ENCODE peak calls at places on chromosomes 11 and 22, in seven cellular contexts. B is body of pancreas, Y is BJ, T is K562, F is transverse colon, K is astrocyte, M is AG10803. P is an unnamed sample.

GRCh38 chr11:7513210-7514098 is at the start of gene PPFIBP2:
- DNase-seq in B (peak), Y (no peak), T (peak), F (peak), K (peak), M (peak), P (peak)

GRCh38 chr22:40855960-40856512 is 403 bp downstream of the ST13 start:
- DNase-seq in B (peak), Y (no peak), T (peak), F (no peak), K (peak), M (peak), P (peak)

GRCh38 chr22:47612136-47612910 is 849.9 kb downstream of the TBC1D22A start:
- DNase-seq in B (no peak), Y (no peak), T (no peak), F (no peak), K (no peak), M (no peak), P (no peak)

GRCh38 chr11:80390546-80390945 is 949.7 kb upstream of the TENM4 start:
- DNase-seq in B (no peak), Y (no peak), T (no peak), F (no peak), K (no peak), M (no peak), P (no peak)

GRCh38 chr11:120973501-120973900 is 50.4 kb upstream of the TBCEL start:
- DNase-seq in B (no peak), Y (no peak), T (no peak), F (no peak), K (no peak), M (no peak), P (no peak)

GRCh38 chr11:2526808-2527381 is 82.1 kb downstream of the KCNQ1 start:
- DNase-seq in B (peak), Y (no peak), T (peak), F (peak), K (no peak), M (no peak), P (peak)

GRCh38 chr11:35177370-35177769 is 38.4 kb downstream of the CD44 start:
- DNase-seq in B (no peak), Y (no peak), T (no peak), F (no peak), K (peak), M (no peak), P (no peak)

GRCh38 chr22:48473202-48473601 is 1354.5 kb downstream of the BRD1 start:
- DNase-seq in B (no peak), Y (no peak), T (no peak), F (no peak), K (no peak), M (no peak), P (no peak)

GRCh38 chr11:133339495-133340140 is 192.7 kb downstream of the OPCML start:
- DNase-seq in B (no peak), Y (no peak), T (no peak), F (no peak), K (peak), M (no peak), P (no peak)

DNA sequence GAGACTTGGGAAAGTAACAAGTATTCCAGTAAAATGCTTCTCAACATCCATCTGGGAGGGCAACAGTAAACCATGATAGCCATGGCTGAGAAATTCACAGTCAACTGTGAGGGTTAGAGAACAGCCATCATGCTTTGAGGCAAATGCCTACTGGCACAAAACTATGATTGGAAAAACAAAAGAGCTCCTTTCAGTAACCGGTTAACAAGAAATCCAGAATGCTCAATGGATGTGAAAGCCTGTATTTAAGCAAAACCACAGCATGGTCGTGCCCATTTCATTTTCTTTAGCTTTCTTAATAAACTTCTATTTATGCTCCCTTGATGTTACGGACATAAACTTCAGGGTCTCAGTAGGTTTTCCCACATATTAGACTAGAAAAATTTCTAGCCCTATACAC is 139.5 kb downstream of the SOX6 start:
- DNase-seq in B (no peak), Y (no peak), T (no peak), F (no peak), K (no peak), M (no peak), P (no peak)
- TF ChIP-seq CTCF in B (no peak), Y (no peak), T (no peak), F (no peak), K (no peak), M (no peak), P (no peak)

GRCh38 chr22:39242389-39242808 is 2.4 kb downstream of the PDGFB start:
- DNase-seq in B (no peak), Y (no peak), T (no peak), F (no peak), K (no peak), M (no peak), P (no peak)

GRCh38 chr22:39239561-39240423 is 5.0 kb downstream of the PDGFB start:
- DNase-seq in B (peak), Y (no peak), T (no peak), F (peak), K (no peak), M (no peak), P (peak)

GRCh38 chr22:39241632-39242388 is 3.0 kb downstream of the PDGFB start:
- DNase-seq in B (no peak), Y (no peak), T (no peak), F (no peak), K (no peak), M (no peak), P (no peak)

GRCh38 chr22:39242809-39243442 is 1.9 kb downstream of the PDGFB start:
- DNase-seq in B (peak), Y (no peak), T (no peak), F (no peak), K (no peak), M (no peak), P (peak)

GRCh38 chr22:39240841-39241631 is 3.7 kb downstream of the PDGFB start:
- DNase-seq in B (peak), Y (no peak), T (peak), F (peak), K (no peak), M (peak), P (peak)
- TF ChIP-seq CTCF in B (peak), Y (no peak), T (no peak), F (no peak), K (no peak), M (no peak), P (no peak)

GRCh38 chr11:38824573-38824972 is 2226.5 kb upstream of the RAG2 start:
- DNase-seq in B (no peak), Y (no peak), T (peak), F (no peak), K (no peak), M (no peak), P (no peak)
- TF ChIP-seq CTCF in B (no peak), Y (peak), T (peak), F (no peak), K (peak), M (no peak), P (no peak)

GRCh38 chr11:46220313-46220712 is 57.1 kb upstream of the CREB3L1 start:
- DNase-seq in B (no peak), Y (no peak), T (no peak), F (no peak), K (no peak), M (no peak), P (no peak)

GRCh38 chr11:46223252-46223513 is 54.3 kb upstream of the CREB3L1 start:
- DNase-seq in B (no peak), Y (no peak), T (no peak), F (no peak), K (no peak), M (no peak), P (no peak)

GRCh38 chr11:46216765-46217089 is 60.7 kb upstream of the CREB3L1 start:
- DNase-seq in B (no peak), Y (no peak), T (no peak), F (no peak), K (no peak), M (no peak), P (no peak)

GRCh38 chr11:46222485-46223251 is 54.8 kb upstream of the CREB3L1 start:
- DNase-seq in B (no peak), Y (no peak), T (no peak), F (no peak), K (no peak), M (no peak), P (no peak)
- TF ChIP-seq CTCF in B (no peak), Y (no peak), T (no peak), F (no peak), K (no peak), M (peak), P (no peak)

GRCh38 chr11:66283461-66284105 is 5.4 kb downstream of the YIF1A start:
- DNase-seq in B (no peak), Y (no peak), T (no peak), F (no peak), K (no peak), M (no peak), P (no peak)
- TF ChIP-seq CTCF in B (no peak), Y (no peak), T (peak), F (no peak), K (no peak), M (peak), P (peak)

GRCh38 chr22:24104307-24105017 is 76.8 kb upstream of the SUSD2 start:
- DNase-seq in B (no peak), Y (no peak), T (no peak), F (no peak), K (no peak), M (no peak), P (no peak)

GRCh38 chr22:24099661-24100060 is 81.6 kb upstream of the SUSD2 start:
- DNase-seq in B (no peak), Y (no peak), T (no peak), F (no peak), K (no peak), M (no peak), P (no peak)

GRCh38 chr22:24105018-24105360 is 76.3 kb upstream of the SUSD2 start:
- DNase-seq in B (peak), Y (no peak), T (no peak), F (no peak), K (no peak), M (peak), P (no peak)

GRCh38 chr22:24102366-24103200 is 78.7 kb upstream of the SUSD2 start:
- DNase-seq in B (no peak), Y (no peak), T (no peak), F (no peak), K (no peak), M (no peak), P (no peak)

DNA sequence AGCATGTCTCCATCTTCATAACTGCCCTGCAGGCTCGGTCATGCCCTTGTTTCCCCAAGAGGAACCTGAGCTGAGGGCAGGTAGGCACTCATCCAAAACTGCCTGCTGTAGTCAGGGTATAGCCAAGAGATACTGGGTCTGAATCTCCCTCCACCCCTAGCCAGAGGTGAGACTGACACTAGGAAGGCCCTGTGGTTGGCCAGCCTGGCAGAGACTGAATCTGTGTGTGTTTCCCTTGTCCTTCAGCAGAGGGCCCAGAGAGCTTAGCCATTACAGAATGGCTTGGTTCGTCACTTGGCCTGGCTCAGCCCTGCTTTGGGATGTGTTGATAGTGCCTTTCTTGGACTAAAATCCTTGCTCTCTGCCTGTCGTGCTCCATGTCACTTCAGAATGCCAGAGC is 79.3 kb upstream of the SUSD2 start:
- DNase-seq in B (no peak), Y (no peak), T (no peak), F (no peak), K (no peak), M (no peak), P (no peak)
- TF ChIP-seq CTCF in B (no peak), Y (peak), T (no peak), F (no peak), K (no peak), M (no peak), P (no peak)

GRCh38 chr11:100827934-100828661 is 141.0 kb downstream of the ARHGAP42 start:
- DNase-seq in B (peak), Y (no peak), T (peak), F (no peak), K (peak), M (no peak), P (peak)
- TF ChIP-seq CTCF in B (peak), Y (peak), T (peak), F (no peak), K (peak), M (no peak), P (no peak)